ENCODE peak calls at places on chromosomes 3 and 15, in nine cellular contexts. M is heart right ventricle, J is lower leg skin, T is esophagus squamous epithelium, Y is GM12865, N is cardiac muscle cell, P is vagina, H is psoas muscle, B is mammary epithelial cell. D is an unnamed sample.

GRCh38 chr3:193875601-193876321 is 260.2 kb upstream of the HES1 start:
- DNase-seq in H (no peak), M (no peak), J (peak), P (no peak), Y (no peak), N (no peak), T (no peak), B (no peak), D (no peak)

GRCh38 chr3:65004316-65004715 is 316.5 kb upstream of the ADAMTS9 start:
- DNase-seq in N (no peak), B (no peak), J (no peak), H (no peak), Y (no peak), P (no peak), T (no peak), M (no peak), D (no peak)

GRCh38 chr3:171372694-171373093 is 87.5 kb downstream of the TNIK start:
- DNase-seq in H (no peak), M (no peak), Y (no peak), T (no peak), P (no peak), B (no peak), J (no peak), N (no peak), D (no peak)

GRCh38 chr3:34235096-34235495 is 436.7 kb downstream of the PDCD6IP start:
- DNase-seq in T (no peak), B (no peak), P (no peak), J (no peak), M (no peak), H (no peak), N (no peak), Y (no peak), D (no peak)

GRCh38 chr3:127790580-127791183 is 31.6 kb downstream of the MGLL start:
- DNase-seq in H (no peak), N (no peak), Y (no peak), B (no peak), P (no peak), J (peak), T (no peak), M (no peak), D (no peak)

GRCh38 chr3:69999191-70000027 is at the start of gene SAMMSON:
- DNase-seq in T (no peak), H (no peak), Y (no peak), P (no peak), B (no peak), J (no peak), N (peak), M (no peak), D (no peak)

GRCh38 chr15:77002436-77002835 is 7.5 kb downstream of the PSTPIP1 start:
- DNase-seq in H (peak), N (no peak), P (no peak), J (no peak), Y (peak), M (no peak), B (no peak), T (no peak), D (no peak)

GRCh38 chr15:81152339-81152738 is 18.3 kb downstream of the CFAP161 start:
- DNase-seq in J (no peak), Y (no peak), P (no peak), T (no peak), B (no peak), H (no peak), M (no peak), N (no peak), D (no peak)

GRCh38 chr3:188706176-188706575 is 465.6 kb upstream of the TPRG1 start:
- DNase-seq in Y (no peak), J (no peak), T (no peak), M (no peak), H (no peak), B (no peak), N (no peak), P (no peak), D (no peak)

GRCh38 chr3:190318666-190319065 is 3.6 kb downstream of the CLDN1 start:
- DNase-seq in N (no peak), T (no peak), B (no peak), H (no peak), M (no peak), P (no peak), J (no peak), Y (no peak), D (no peak)

GRCh38 chr3:187955076-187955952 is 198.6 kb upstream of the LPP start:
- DNase-seq in N (peak), H (peak), M (no peak), J (no peak), T (no peak), Y (no peak), P (peak), B (peak), D (no peak)

GRCh38 chr3:99938270-99938955 is 120.8 kb downstream of the CMSS1 start:
- DNase-seq in N (peak), T (no peak), P (no peak), J (no peak), Y (no peak), H (no peak), M (no peak), B (no peak), D (no peak)

GRCh38 chr3:16520636-16521579 is 7.4 kb upstream of the RFTN1 start:
- DNase-seq in J (no peak), T (no peak), H (no peak), P (no peak), B (no peak), M (no peak), Y (peak), N (no peak), D (no peak)

GRCh38 chr3:157590273-157590672 is 87.1 kb upstream of the VEPH1 start:
- DNase-seq in T (no peak), H (no peak), Y (no peak), J (no peak), P (no peak), M (no peak), N (no peak), B (no peak), D (no peak)

GRCh38 chr15:76904461-76905012 is 603 bp downstream of the SCAPER start:
- DNase-seq in H (no peak), P (no peak), Y (peak), B (peak), J (peak), M (peak), N (peak), T (no peak), D (no peak)

GRCh38 chr3:126005951-126006350 is 37.0 kb downstream of the ROPN1B start:
- DNase-seq in T (no peak), J (no peak), M (no peak), B (peak), P (no peak), N (peak), Y (no peak), H (no peak), D (no peak)

GRCh38 chr3:126004692-126005091 is 35.7 kb downstream of the ROPN1B start:
- DNase-seq in B (no peak), T (no peak), M (no peak), P (no peak), H (no peak), Y (no peak), J (no peak), N (no peak), D (no peak)

GRCh38 chr3:126009181-126009580 is 40.2 kb downstream of the ROPN1B start:
- DNase-seq in N (no peak), J (peak), B (no peak), P (no peak), M (no peak), H (no peak), T (no peak), Y (no peak), D (no peak)

GRCh38 chr3:126004217-126004616 is 35.2 kb downstream of the ROPN1B start:
- DNase-seq in P (no peak), B (no peak), T (no peak), J (no peak), M (no peak), H (no peak), N (no peak), Y (no peak), D (no peak)

DNA sequence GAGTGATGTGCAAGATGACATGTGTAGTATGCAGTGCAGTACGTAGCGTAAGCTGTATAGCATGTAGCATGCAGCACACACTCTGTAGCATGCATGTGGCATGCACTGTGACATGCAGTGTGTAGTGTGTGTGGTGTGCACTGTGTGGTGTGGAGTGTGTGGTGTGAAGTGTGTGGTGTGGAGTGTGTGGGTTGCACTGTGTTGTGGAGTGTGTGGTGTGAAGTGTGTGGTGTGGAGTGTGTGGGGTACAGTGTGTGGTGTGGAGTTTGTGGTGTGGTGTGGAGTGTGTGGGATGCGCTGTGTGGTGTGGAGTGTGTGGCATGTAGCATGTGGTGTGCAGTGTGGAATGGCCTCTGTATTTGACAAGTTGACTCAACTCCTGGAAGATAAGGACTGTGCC is 39.2 kb downstream of the ROPN1B start:
- DNase-seq in N (no peak), Y (no peak), B (no peak), M (no peak), J (no peak), H (no peak), T (no peak), P (peak), D (no peak)
- TF ChIP-seq CTCF in N (no peak), Y (no peak), B (no peak), M (no peak), J (no peak), H (no peak), T (no peak), P (no peak), D (no peak)

GRCh38 chr3:52962160-52962559 is 64.8 kb upstream of the STIMATE start:
- DNase-seq in J (no peak), N (no peak), P (no peak), B (no peak), H (no peak), Y (no peak), M (no peak), T (no peak), D (no peak)

GRCh38 chr3:52959773-52960172 is 62.4 kb upstream of the STIMATE start:
- DNase-seq in T (no peak), N (no peak), J (no peak), B (no peak), M (no peak), Y (no peak), P (no peak), H (no peak), D (no peak)
- TF ChIP-seq CTCF in T (no peak), N (no peak), J (no peak), B (no peak), M (no peak), Y (no peak), P (no peak), H (no peak), D (no peak)

DNA sequence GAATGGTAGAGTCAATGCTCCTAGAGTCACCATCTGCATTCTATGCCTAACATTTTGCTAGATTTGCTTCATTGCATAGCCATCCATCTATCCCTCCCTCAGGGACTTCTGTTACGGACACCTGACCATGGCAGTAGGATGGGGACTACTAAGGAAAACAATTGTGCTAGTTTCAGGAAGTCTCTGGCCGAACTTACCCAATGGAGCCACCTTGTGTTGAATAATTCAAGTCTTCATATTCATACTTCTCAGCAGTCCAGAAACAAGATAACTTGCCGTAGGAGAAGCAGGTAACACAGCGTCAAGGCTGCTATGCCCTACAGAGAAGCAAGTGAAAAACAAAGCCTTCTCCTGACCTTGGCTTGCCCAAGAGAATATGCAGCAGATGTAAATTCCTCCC is 685.3 kb downstream of the GRM7 start:
- DNase-seq in B (peak), J (no peak), P (no peak), T (no peak), H (no peak), M (no peak), N (peak), Y (no peak), D (no peak)
- TF ChIP-seq CTCF in B (peak), J (no peak), P (no peak), T (no peak), H (peak), M (peak), N (peak), Y (no peak), D (no peak)

DNA sequence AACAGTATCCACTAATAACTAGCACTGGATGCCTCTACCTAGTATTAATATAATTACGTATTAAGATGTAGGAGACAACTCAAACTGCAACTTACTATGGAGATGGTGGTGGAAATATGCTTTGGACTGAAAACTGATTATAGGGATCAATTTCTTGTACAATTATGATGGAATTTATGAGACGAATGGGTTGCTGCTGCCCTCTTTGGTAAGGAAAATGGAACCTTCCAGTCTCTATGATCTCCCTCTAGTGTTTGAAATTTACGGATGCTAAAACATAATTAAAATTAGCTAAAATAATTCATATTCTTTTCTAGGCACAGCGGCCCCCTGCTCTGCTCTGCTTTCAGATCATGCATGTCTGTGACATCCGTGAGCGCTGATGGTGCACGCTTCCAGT is 132.3 kb downstream of the NR2F2 start:
- DNase-seq in M (no peak), P (no peak), J (no peak), B (no peak), N (peak), H (no peak), T (no peak), Y (no peak), D (no peak)
- TF ChIP-seq CTCF in M (no peak), P (no peak), J (no peak), B (peak), N (peak), H (no peak), T (no peak), Y (no peak), D (no peak)

DNA sequence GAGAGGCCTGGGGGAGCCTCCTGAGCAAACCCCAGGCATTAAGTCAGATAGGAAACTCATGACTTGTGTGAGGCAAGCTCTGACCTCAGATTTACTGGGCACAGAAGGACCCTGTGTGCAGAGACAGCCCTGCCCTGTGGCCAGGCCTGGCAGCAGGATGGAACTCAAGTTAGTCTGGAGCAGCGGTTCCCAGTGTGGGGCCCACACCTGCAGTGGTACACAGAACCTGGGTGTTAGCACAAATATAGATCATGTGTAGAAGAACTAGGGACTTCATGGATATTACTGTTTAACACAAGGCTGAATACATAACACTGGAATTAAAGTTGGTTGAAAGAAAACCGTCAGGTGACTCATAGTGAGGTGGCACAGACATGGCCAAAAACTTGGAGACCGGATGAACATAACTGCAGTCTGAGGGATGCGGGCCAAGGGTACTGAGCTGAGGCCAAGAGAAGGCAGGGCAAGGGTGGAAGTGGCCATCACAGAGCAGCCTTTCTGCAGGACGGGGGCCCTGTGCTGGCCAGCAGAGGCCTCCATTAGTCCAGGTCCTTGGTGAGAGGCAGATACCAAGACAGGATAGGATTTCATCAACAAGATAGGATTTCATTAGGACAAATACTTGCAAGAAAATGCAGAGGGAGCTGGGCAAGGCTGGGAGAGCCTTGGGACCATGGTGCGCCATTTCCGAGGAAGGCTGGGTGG is 40.9 kb downstream of the IRAK2 start:
- DNase-seq in Y (no peak), N (peak), J (no peak), T (no peak), P (no peak), B (peak), M (no peak), H (peak), D (no peak)
- TF ChIP-seq CTCF in Y (no peak), N (no peak), J (no peak), T (no peak), P (no peak), B (no peak), M (no peak), H (no peak), D (no peak)

GRCh38 chr3:57292895-57293526 is 526 bp upstream of the ASB14 start:
- DNase-seq in Y (no peak), M (no peak), B (no peak), H (no peak), N (no peak), T (no peak), P (no peak), J (no peak), D (no peak)

GRCh38 chr3:57292159-57292894 is at the start of gene ASB14:
- DNase-seq in T (no peak), N (no peak), B (no peak), Y (no peak), M (no peak), J (no peak), H (no peak), P (no peak), D (no peak)

DNA sequence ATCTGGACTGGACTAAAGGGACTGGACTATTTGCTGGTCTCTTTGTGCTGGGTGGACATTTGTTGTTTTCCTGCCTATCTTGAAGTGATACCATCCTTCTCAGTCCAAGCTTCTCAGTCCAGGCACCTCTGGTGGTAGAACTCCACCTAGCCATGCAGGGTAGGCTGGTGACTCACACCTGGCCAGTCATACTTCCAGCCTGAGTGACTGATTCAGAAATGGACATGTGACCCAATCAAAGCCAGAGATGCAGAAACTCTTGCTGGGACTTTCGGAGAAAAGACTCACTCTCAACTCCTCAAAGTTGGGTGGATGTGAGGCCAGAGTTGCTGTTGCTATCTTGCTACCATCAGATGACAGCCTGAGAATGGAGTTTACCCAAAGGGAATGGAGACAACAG is 5.6 kb upstream of the ASB14 start:
- DNase-seq in H (no peak), P (no peak), Y (peak), N (no peak), T (no peak), B (peak), J (no peak), M (no peak), D (no peak)
- TF ChIP-seq CTCF in H (peak), P (no peak), Y (no peak), N (no peak), T (no peak), B (peak), J (no peak), M (no peak), D (no peak)

DNA sequence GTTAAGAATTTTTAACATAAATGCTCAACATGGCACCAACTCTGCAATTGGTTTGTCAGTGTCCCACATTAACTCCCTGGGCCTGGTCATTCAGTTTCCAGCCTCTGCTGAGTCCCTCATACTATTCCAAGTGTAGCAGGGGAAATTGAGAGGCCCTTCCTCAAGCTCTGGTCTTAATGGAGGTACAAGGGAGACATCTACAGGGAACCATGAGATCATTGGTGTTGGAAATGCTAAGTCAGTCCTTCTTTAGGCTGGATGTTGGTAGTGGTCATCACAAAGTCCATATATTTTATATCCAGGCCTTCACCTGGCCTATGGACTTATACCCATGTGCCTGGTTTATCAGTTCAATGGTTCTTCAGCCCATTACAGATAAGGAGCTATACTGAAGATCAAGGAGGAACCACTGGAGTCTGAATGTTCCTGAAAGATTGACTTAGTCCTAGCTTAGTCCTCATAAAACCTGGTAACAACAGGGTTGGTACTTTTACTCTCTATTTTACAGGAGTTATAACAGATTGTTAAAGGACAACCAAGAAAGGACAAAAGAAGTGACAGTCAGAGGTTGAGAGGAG is 135.0 kb downstream of the STAG1 start:
- DNase-seq in T (no peak), N (no peak), H (no peak), B (no peak), Y (no peak), M (no peak), P (no peak), J (no peak), D (no peak)
- TF ChIP-seq CTCF in T (no peak), N (no peak), H (no peak), B (no peak), Y (no peak), M (no peak), P (no peak), J (no peak), D (no peak)

DNA sequence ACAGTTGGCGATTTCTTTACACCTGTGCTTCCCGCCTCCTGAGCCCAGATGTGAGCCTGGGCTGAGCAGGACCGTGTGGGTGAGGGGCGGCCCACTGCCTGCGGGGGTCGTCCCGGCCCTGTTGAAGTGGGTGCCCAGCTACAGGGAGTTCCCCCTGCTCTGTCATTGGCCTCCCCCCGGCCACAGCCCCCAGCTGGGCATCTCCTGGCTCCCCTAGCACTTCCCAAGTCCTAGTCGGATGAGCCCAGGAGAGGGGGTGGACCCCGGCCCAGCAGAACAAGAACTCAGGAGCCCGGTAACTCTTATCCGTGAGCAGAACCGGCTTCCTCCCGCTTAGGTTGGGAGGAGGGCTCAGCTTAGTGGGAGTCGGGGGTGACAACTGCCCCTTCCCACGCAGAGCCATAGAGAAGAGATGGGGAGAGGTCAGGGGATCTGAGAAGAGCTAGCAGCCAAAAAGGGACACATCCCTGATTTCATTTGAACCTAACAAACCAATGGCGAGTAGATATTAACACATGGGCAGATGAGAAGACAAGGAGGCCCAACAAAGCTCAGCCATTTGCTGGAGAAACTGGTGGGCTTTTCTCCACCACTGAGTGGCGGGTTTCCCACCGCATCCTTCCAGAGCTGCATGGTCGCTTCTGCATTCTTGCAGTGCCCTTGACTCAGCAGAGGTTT is 878 bp downstream of the PAQR5 start:
- DNase-seq in T (no peak), N (no peak), Y (no peak), P (no peak), B (no peak), H (no peak), M (no peak), J (no peak), D (no peak)
- TF ChIP-seq CTCF in T (no peak), N (no peak), Y (no peak), P (no peak), B (no peak), H (no peak), M (no peak), J (no peak), D (no peak)

D was measured in omental fat pad.